ENCODE peak calls at places on chromosomes 7 and 10, in five cellular contexts. Q, M, P, T and I are unnamed samples.
A peak's percentile ranks its signal among the peaks of the same experiment; 100 is the strongest.

GRCh38 chr10:22666287-22667092 is 47.9 kb downstream of the PIP4K2A start:
- DNase-seq in M (peak; percentile 51), T (no peak), Q (no peak), P (no peak), I (no peak)

GRCh38 chr7:158865462-158865922 is 9.1 kb downstream of the DYNC2I1 start:
- DNase-seq in Q (no peak), T (no peak), M (no peak), P (no peak), I (no peak)

GRCh38 chr10:91883549-91884542 is 25.4 kb downstream of the FGFBP3 start:
- DNase-seq in T (peak; percentile 81), Q (peak; percentile 17), P (no peak), M (no peak), I (peak; percentile 82)

GRCh38 chr7:118918556-118918955 is 694.1 kb downstream of the ANKRD7 start:
- DNase-seq in P (no peak), Q (peak; percentile 29), T (no peak), M (no peak), I (no peak)

GRCh38 chr7:41629711-41630111 is 73.2 kb downstream of the INHBA start:
- DNase-seq in P (no peak), M (no peak), Q (no peak), T (no peak), I (no peak)

GRCh38 chr7:142797799-142798377 is 27.1 kb downstream of the PRSS2 start:
- DNase-seq in M (no peak), T (peak; percentile 29), P (no peak), Q (no peak), I (no peak)

GRCh38 chr10:61992683-61993629 is 91.5 kb downstream of the ARID5B start:
- DNase-seq in M (peak; percentile 65), T (no peak), P (peak; percentile 29), Q (no peak), I (no peak)

GRCh38 chr10:119299531-119299930 is 92.2 kb downstream of the GRK5 start:
- DNase-seq in P (no peak), Q (no peak), M (no peak), T (no peak), I (no peak)

GRCh38 chr10:102675151-102675886 is 31.0 kb downstream of the TRIM8 start:
- DNase-seq in T (peak; percentile 61), P (no peak), M (no peak), Q (no peak), I (peak; percentile 78)

GRCh38 chr7:68491523-68492358 is 1106.5 kb upstream of the AUTS2 start:
- DNase-seq in Q (no peak), M (no peak), P (no peak), T (no peak), I (no peak)

GRCh38 chr10:19749185-19749729 is 67.0 kb upstream of the PLXDC2 start:
- DNase-seq in Q (no peak), P (no peak), M (no peak), T (no peak), I (no peak)

GRCh38 chr7:112056409-112056808 is 149.8 kb downstream of the DOCK4 start:
- DNase-seq in T (peak; percentile 40), Q (no peak), M (no peak), P (no peak), I (peak; percentile 19)

GRCh38 chr7:44764081-44764480 is 15.4 kb downstream of the ZMIZ2 start:
- DNase-seq in T (no peak), P (no peak), M (no peak), Q (no peak), I (no peak)

GRCh38 chr10:14405076-14406065 is 74.6 kb upstream of the FRMD4A start:
- DNase-seq in P (no peak), Q (no peak), M (no peak), T (no peak), I (no peak)

GRCh38 chr10:60291354-60291930 is 98.2 kb downstream of the ANK3 start:
- DNase-seq in Q (no peak), T (no peak), M (no peak), P (no peak), I (no peak)

GRCh38 chr10:130510755-130511154 is 374.6 kb downstream of the GLRX3 start:
- DNase-seq in Q (no peak), P (no peak), T (no peak), M (no peak), I (no peak)

GRCh38 chr10:4270116-4270515 is 485.1 kb upstream of the KLF6 start:
- DNase-seq in Q (no peak), T (no peak), P (no peak), M (no peak), I (no peak)

GRCh38 chr10:60955957-60956425 is 12.0 kb upstream of the RHOBTB1 start:
- DNase-seq in Q (no peak), P (no peak), M (no peak), T (no peak), I (no peak)

GRCh38 chr10:6218692-6219493 is 16.2 kb downstream of the PFKFB3 start:
- DNase-seq in Q (no peak), P (no peak), M (no peak), T (no peak), I (no peak)

GRCh38 chr7:50330701-50331100 is 26.2 kb downstream of the IKZF1 start:
- DNase-seq in P (no peak), T (no peak), M (no peak), Q (no peak), I (no peak)

GRCh38 chr7:111871283-111871682 is 309.0 kb upstream of the IMMP2L start:
- DNase-seq in T (no peak), M (no peak), Q (no peak), P (no peak), I (no peak)

GRCh38 chr7:134014935-134015334 is 112.2 kb upstream of the LRGUK start:
- DNase-seq in T (no peak), Q (no peak), M (no peak), P (no peak), I (no peak)

GRCh38 chr7:30188806-30189205 is 54.0 kb downstream of the MTURN start:
- DNase-seq in T (peak; percentile 69), Q (no peak), M (no peak), P (no peak), I (no peak)

GRCh38 chr10:77421576-77421975 is 216.0 kb downstream of the KCNMA1 start:
- DNase-seq in T (no peak), Q (no peak), P (no peak), M (no peak), I (no peak)

GRCh38 chr7:79930604-79931003 is 204.0 kb upstream of the GNAI1 start:
- DNase-seq in T (no peak), Q (no peak), M (no peak), P (no peak), I (no peak)

GRCh38 chr10:43983856-43984271 is 335.2 kb upstream of the ZNF32 start:
- DNase-seq in Q (no peak), P (no peak), T (no peak), M (no peak), I (no peak)

GRCh38 chr7:28682811-28683210 is 270.5 kb downstream of the CREB5 start:
- DNase-seq in P (no peak), Q (no peak), M (no peak), T (no peak), I (no peak)

GRCh38 chr7:100674441-100675407 is 1.2 kb downstream of the GNB2 start:
- DNase-seq in P (peak; percentile 27), T (peak; percentile 68), Q (no peak), M (peak; percentile 49), I (peak; percentile 74)

GRCh38 chr10:74765465-74765864 is 60.9 kb upstream of the KAT6B start:
- DNase-seq in M (no peak), P (no peak), Q (no peak), T (no peak), I (no peak)

GRCh38 chr10:14534152-14534551 is 203.4 kb upstream of the FRMD4A start:
- DNase-seq in P (no peak), M (no peak), Q (no peak), T (no peak), I (no peak)

GRCh38 chr7:85068796-85069195 is 118.1 kb downstream of the SEMA3D start:
- DNase-seq in T (no peak), M (no peak), Q (no peak), P (no peak), I (no peak)

GRCh38 chr10:33279276-33279675 is 55.2 kb downstream of the NRP1 start:
- DNase-seq in M (no peak), P (no peak), Q (no peak), T (no peak), I (no peak)